ENCODE peak calls at places on chromosomes 6 and 20, in eight cellular contexts. S is body of pancreas; X is colonic mucosa; R is DND-41; J is lower leg skin; Y is esophagus squamous epithelium; F is CD4-positive, alpha-beta memory T cell; Q is bronchial epithelial cell. D is an unnamed sample.

GRCh38 chr6:158072083-158072721 is 90.5 kb downstream of the SYNJ2 start:
- DNase-seq in S (peak), X (peak), R (peak), J (peak), Y (no peak), F (peak), Q (peak), D (peak)

GRCh38 chr6:144343736-144344428 is 58.7 kb downstream of the UTRN start:
- DNase-seq in S (peak), X (peak), R (peak), J (no peak), Y (no peak), F (peak), Q (peak), D (peak)

GRCh38 chr6:37137201-37137880 is 32.6 kb upstream of the PIM1 start:
- DNase-seq in S (no peak), X (peak), R (no peak), J (no peak), Y (no peak), F (peak), Q (peak), D (no peak)

GRCh38 chr6:142030115-142030619 is 102.6 kb upstream of the GJE1 start:
- DNase-seq in S (no peak), X (no peak), R (no peak), J (no peak), Y (no peak), F (no peak), Q (no peak), D (no peak)

GRCh38 chr6:80988892-80989291 is 763.6 kb downstream of the TENT5A start:
- DNase-seq in S (no peak), X (no peak), R (no peak), J (no peak), Y (no peak), F (no peak), Q (no peak), D (no peak)

GRCh38 chr20:23160536-23161243 is 74.6 kb upstream of the CD93 start:
- DNase-seq in S (no peak), X (peak), R (no peak), J (peak), Y (no peak), F (no peak), Q (peak), D (no peak)

GRCh38 chr6:217048-217659 is 75.1 kb upstream of the DUSP22 start:
- DNase-seq in S (peak), X (peak), R (peak), J (peak), Y (no peak), F (no peak), Q (no peak), D (no peak)

GRCh38 chr6:158760618-158761250 is 58.4 kb downstream of the EZR start:
- DNase-seq in S (no peak), X (no peak), R (no peak), J (no peak), Y (no peak), F (no peak), Q (no peak), D (no peak)

GRCh38 chr20:23652371-23652770 is 14.6 kb upstream of the CST3 start:
- DNase-seq in S (no peak), X (no peak), R (no peak), J (peak), Y (no peak), F (no peak), Q (no peak), D (no peak)

GRCh38 chr6:760982-761955 is 68.3 kb upstream of the EXOC2 start:
- DNase-seq in S (no peak), X (no peak), R (no peak), J (no peak), Y (no peak), F (no peak), Q (no peak), D (no peak)

GRCh38 chr20:48448601-48449384 is 379.0 kb downstream of the PREX1 start:
- DNase-seq in S (no peak), X (no peak), R (no peak), J (no peak), Y (no peak), F (no peak), Q (no peak), D (no peak)

GRCh38 chr20:10253750-10254149 is 35.1 kb downstream of the SNAP25 start:
- DNase-seq in S (no peak), X (no peak), R (no peak), J (no peak), Y (no peak), F (no peak), Q (no peak), D (peak)

GRCh38 chr6:170184324-170184723 is 106.6 kb downstream of the DLL1 start:
- DNase-seq in S (no peak), X (peak), R (no peak), J (no peak), Y (no peak), F (no peak), Q (no peak), D (peak)

GRCh38 chr6:66421570-66421969 is 714.5 kb upstream of the EYS start:
- DNase-seq in S (no peak), X (no peak), R (no peak), J (no peak), Y (no peak), F (no peak), Q (no peak), D (peak)

GRCh38 chr6:108588586-108588985 is 27.9 kb downstream of the FOXO3 start:
- DNase-seq in S (no peak), X (peak), R (peak), J (no peak), Y (no peak), F (no peak), Q (peak), D (no peak)

GRCh38 chr6:17932362-17932852 is 55.0 kb downstream of the KIF13A start:
- DNase-seq in S (peak), X (no peak), R (no peak), J (no peak), Y (no peak), F (no peak), Q (peak), D (no peak)

GRCh38 chr6:28537509-28538140 is 11.9 kb downstream of the GPX5 start:
- DNase-seq in S (no peak), X (no peak), R (no peak), J (no peak), Y (no peak), F (peak), Q (peak), D (no peak)

GRCh38 chr6:145315982-145316600 is 419.2 kb downstream of the EPM2A start:
- DNase-seq in S (no peak), X (no peak), R (no peak), J (no peak), Y (no peak), F (no peak), Q (peak), D (no peak)

GRCh38 chr6:99334526-99335127 is 14.8 kb downstream of the FAXC start:
- DNase-seq in S (peak), X (peak), R (peak), J (no peak), Y (no peak), F (no peak), Q (peak), D (peak)

GRCh38 chr6:155154158-155154830 is 109.5 kb upstream of the CLDN20 start:
- DNase-seq in S (no peak), X (peak), R (peak), J (peak), Y (no peak), F (no peak), Q (peak), D (no peak)

GRCh38 chr6:1624071-1624847 is 14.5 kb downstream of the FOXC1 start:
- DNase-seq in S (no peak), X (no peak), R (no peak), J (peak), Y (no peak), F (no peak), Q (no peak), D (no peak)

GRCh38 chr20:15100506-15101160 is 763.2 kb upstream of the FLRT3 start:
- DNase-seq in S (no peak), X (no peak), R (no peak), J (no peak), Y (no peak), F (no peak), Q (peak), D (no peak)

GRCh38 chr6:147106759-147107401 is 97.3 kb upstream of the STXBP5 start:
- DNase-seq in S (no peak), X (no peak), R (no peak), J (no peak), Y (no peak), F (no peak), Q (no peak), D (no peak)

GRCh38 chr6:161273356-161273751 is 507 bp downstream of the AGPAT4 start:
- DNase-seq in S (peak), X (no peak), R (no peak), J (no peak), Y (no peak), F (peak), Q (peak), D (peak)

GRCh38 chr6:161273752-161274487 is at the start of gene AGPAT4:
- DNase-seq in S (peak), X (peak), R (peak), J (peak), Y (no peak), F (peak), Q (peak), D (peak)

GRCh38 chr6:161272600-161273355 is 1.1 kb downstream of the AGPAT4 start:
- DNase-seq in S (peak), X (peak), R (peak), J (no peak), Y (no peak), F (no peak), Q (peak), D (no peak)

GRCh38 chr6:161276605-161277155 is 2.8 kb upstream of the AGPAT4 start:
- DNase-seq in S (no peak), X (no peak), R (no peak), J (no peak), Y (no peak), F (no peak), Q (no peak), D (no peak)

DNA sequence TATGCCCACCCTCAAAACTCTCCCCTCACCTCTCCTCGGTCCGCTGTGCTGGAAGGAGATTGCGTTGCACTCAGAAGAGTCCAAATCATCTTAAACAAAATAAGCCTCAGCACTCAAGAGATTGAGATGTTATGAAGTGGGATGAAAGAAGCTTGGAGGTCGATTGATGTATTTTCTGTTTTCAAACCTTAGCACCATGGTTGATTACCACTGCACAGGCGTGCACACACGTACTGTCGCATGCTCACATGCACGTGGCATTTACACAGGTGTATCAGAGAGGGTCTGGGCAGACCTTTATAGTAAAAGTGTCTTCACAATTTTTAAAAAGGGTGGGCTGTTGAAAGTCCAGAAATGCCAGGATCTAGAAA is 612 bp upstream of the AGPAT4 start:
- DNase-seq in S (no peak), X (no peak), R (no peak), J (no peak), Y (no peak), F (no peak), Q (no peak), D (no peak)
- H3K4me3 ChIP-seq in S (no peak), X (peak), R (peak), J (peak), Y (peak), F (peak), Q (peak), D (peak)

DNA sequence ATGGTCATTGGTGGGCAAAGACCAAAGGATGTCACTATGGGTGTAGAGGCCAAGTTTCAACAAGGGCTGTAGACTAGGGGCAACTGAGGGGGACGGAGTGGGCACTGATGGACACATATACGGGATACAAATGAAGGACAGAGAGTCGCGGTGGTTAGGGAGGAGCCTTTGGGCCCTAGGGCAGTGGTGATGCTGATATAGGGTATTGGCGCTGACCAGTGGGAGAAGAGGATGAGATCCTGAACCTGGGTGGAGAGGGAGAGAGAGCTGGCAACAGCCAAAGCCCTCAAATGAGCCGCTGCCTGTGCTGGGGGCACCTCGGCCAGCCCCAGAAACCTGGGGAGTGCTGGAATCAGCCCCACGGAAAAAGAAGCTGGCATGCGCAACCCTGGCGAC is 1.6 kb downstream of the CDH22 start:
- DNase-seq in S (no peak), X (no peak), R (no peak), J (no peak), Y (no peak), F (no peak), Q (no peak), D (no peak)
- H3K4me3 ChIP-seq in S (no peak), X (no peak), R (no peak), J (no peak), Y (peak), F (no peak), Q (no peak), D (no peak)

DNA sequence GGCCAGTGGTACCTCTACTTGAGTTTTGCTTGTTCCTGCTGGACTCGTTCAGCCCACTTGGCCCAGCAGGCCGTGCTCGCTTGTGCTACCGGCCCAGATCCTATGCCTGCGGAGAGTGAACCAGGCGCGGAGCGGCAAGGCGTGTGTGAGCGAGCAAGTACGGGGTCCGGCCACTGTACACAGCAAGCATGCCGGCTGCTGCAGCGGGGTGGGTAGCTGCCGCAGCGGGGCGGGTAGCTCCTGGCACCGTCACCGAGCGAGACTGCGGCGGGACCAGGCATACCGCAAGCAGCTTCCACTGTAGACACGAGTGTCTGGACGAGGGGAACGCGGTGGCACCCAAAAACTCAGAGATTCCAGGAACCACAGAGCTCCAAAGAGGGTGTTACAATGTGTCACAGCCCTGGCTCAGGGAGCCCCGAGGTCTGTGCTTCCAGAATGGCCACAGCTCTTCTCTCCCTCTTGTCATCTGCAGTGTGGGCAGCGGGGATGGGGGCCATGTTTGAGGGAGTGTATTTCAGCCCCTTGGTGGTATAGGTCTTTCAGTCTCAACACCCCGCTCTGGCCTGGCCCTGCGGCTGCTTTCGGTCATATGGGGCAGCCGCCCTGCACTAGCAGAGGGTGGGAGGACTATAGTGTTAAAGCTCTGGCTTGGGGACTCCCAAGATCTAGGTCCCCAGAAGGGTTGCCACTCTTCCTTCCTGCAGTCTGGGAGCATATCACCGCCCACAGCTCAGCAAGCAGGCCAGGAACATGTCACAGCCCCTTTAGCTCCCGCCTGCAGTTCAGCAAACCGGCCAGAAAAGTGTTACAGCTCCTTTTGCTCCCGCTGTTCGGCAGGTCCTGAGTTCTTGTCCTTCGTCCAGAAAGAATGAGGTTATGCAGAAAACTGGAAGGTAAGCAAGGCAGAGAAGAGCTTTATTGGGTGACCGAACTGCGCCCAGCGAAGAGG is 6.1 kb upstream of the RWDD1 start:
- DNase-seq in S (peak), X (no peak), R (no peak), J (no peak), Y (no peak), F (no peak), Q (no peak), D (no peak)
- H3K4me3 ChIP-seq in S (no peak), X (peak), R (no peak), J (no peak), Y (peak), F (no peak), Q (peak), D (no peak)

DNA sequence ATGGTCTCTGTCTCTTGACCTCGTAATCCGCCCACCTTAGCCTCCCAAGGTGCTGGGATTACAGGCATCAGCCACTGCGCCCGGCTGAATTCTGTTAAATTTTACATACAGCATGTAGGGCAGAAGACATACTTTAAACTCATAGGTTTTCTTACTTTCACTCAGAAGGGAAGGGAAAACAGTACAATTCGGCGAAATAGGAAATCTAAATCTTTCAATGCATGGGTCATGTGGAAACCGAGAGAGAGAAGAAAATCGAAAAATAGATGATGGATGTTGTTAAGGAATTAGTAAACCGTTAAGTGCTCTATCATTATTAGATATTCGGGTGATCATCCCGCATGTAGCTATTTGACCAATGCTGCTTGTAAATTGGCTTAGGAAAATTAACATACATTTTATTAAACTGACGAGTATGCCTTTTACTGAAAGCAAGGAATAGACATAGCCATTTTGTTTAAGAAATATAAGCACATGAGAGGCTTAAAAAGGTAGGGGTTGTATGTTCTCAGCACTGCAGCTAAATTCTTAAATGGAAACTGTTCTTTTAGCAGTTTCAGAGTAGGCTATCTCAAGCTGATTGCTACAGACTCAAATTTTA is 164.7 kb upstream of the AGPAT4 start:
- DNase-seq in S (no peak), X (no peak), R (no peak), J (no peak), Y (no peak), F (no peak), Q (no peak), D (no peak)
- H3K4me3 ChIP-seq in S (no peak), X (no peak), R (no peak), J (no peak), Y (no peak), F (no peak), Q (no peak), D (no peak)

GRCh38 chr6:119524410-119524809 is 174.8 kb upstream of the MAN1A1 start:
- DNase-seq in S (no peak), X (no peak), R (no peak), J (no peak), Y (no peak), F (no peak), Q (no peak), D (no peak)

GRCh38 chr6:119517428-119517827 is 167.9 kb upstream of the MAN1A1 start:
- DNase-seq in S (no peak), X (no peak), R (no peak), J (no peak), Y (no peak), F (no peak), Q (no peak), D (no peak)

GRCh38 chr6:119526609-119527605 is 177.3 kb upstream of the MAN1A1 start:
- DNase-seq in S (no peak), X (no peak), R (no peak), J (no peak), Y (no peak), F (no peak), Q (no peak), D (no peak)

GRCh38 chr6:119523546-119523945 is 174.0 kb upstream of the MAN1A1 start:
- DNase-seq in S (no peak), X (no peak), R (no peak), J (no peak), Y (no peak), F (no peak), Q (no peak), D (no peak)

DNA sequence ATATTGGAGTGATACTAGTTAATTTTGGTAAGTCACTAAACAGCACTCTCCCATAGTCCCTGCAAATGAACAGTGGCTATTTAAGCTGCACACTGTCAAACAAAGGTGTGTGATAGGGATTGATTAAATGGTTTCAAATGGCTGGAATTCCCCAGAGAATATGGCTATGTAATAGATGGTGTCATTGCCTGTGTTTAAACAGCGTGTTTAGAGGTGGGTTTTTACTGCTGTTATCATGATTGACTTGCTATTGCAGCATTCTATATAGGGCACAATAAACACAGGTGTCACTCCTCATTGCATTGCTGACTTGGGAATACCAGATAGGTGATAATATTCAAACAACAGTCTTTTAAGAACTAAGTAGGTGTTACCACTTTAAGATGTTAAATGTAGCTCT is 171.7 kb upstream of the MAN1A1 start:
- DNase-seq in S (no peak), X (no peak), R (no peak), J (no peak), Y (no peak), F (no peak), Q (no peak), D (no peak)
- H3K4me3 ChIP-seq in S (no peak), X (no peak), R (no peak), J (no peak), Y (no peak), F (no peak), Q (no peak), D (no peak)

D was measured in Jurkat, Clone E6-1.